ENCODE peak calls at places on chromosomes 4 and X, in nine cellular contexts. N, X, B, A, S, R, P, Y and F are unnamed samples.

GRCh38 chrX:45758319-45758718 is 557.6 kb upstream of the DIPK2B start:
- DNase-seq in N (no peak), X (peak; percentile 47), B (no peak), A (peak; percentile 86), S (peak; percentile 17), R (peak; percentile 17), P (no peak), Y (no peak), F (no peak)

GRCh38 chrX:34379891-34380290 is 247.8 kb upstream of the FAM47A start:
- DNase-seq in N (no peak), X (no peak), B (no peak), A (no peak), S (no peak), R (no peak), P (no peak), Y (no peak), F (no peak)

GRCh38 chr4:54063737-54064316 is 578 bp downstream of the CHIC2 start:
- DNase-seq in N (peak; percentile 35), X (peak; percentile 50), B (peak; percentile 22), A (peak; percentile 57), S (peak; percentile 41), R (peak; percentile 35), P (peak; percentile 39), Y (peak; percentile 80), F (peak; percentile 76)

GRCh38 chr4:24321637-24322036 is 262.7 kb downstream of the DHX15 start:
- DNase-seq in N (no peak), X (no peak), B (no peak), A (no peak), S (no peak), R (no peak), P (no peak), Y (no peak), F (no peak)

GRCh38 chr4:137387924-137388323 is 144.4 kb downstream of the PCDH18 start:
- DNase-seq in N (no peak), X (no peak), B (no peak), A (peak; percentile 59), S (no peak), R (no peak), P (no peak), Y (no peak), F (no peak)

GRCh38 chr4:74527049-74527448 is 82.1 kb downstream of the AREG start:
- DNase-seq in N (no peak), X (no peak), B (no peak), A (no peak), S (no peak), R (no peak), P (no peak), Y (no peak), F (no peak)

GRCh38 chrX:10017866-10018265 is 50.7 kb downstream of the CLDN34 start:
- DNase-seq in N (no peak), X (no peak), B (peak; percentile 52), A (peak; percentile 48), S (no peak), R (no peak), P (no peak), Y (no peak), F (peak; percentile 6)

GRCh38 chrX:10189317-10190268 is 32.8 kb downstream of the CLCN4 start:
- DNase-seq in N (peak; percentile 66), X (peak; percentile 69), B (peak; percentile 49), A (peak; percentile 67), S (peak; percentile 79), R (peak; percentile 59), P (peak; percentile 83), Y (no peak), F (peak; percentile 89)

GRCh38 chr4:174318829-174319764 is 35.4 kb downstream of the CEP44 start:
- DNase-seq in N (no peak), X (no peak), B (no peak), A (peak; percentile 45), S (no peak), R (no peak), P (no peak), Y (no peak), F (no peak)

GRCh38 chr4:120921456-120922389 is 803 bp downstream of the PRDM5 start:
- DNase-seq in N (peak; percentile 81), X (no peak), B (peak; percentile 46), A (peak; percentile 68), S (peak; percentile 73), R (peak; percentile 68), P (peak; percentile 59), Y (peak; percentile 86), F (peak; percentile 81)
- TF ChIP-seq POLR2A in N (peak; percentile 71), X (no peak), B (peak; percentile 46), A (peak; percentile 77), S (peak; percentile 51), R (peak; percentile 81), P (no peak), Y (no peak), F (no peak)

GRCh38 chr4:38209654-38210053 is 249.5 kb downstream of the PTTG2 start:
- DNase-seq in N (no peak), X (no peak), B (no peak), A (no peak), S (no peak), R (no peak), P (no peak), Y (no peak), F (no peak)

GRCh38 chr4:38207110-38207457 is 246.9 kb downstream of the PTTG2 start:
- DNase-seq in N (no peak), X (no peak), B (no peak), A (no peak), S (no peak), R (no peak), P (no peak), Y (no peak), F (no peak)

DNA sequence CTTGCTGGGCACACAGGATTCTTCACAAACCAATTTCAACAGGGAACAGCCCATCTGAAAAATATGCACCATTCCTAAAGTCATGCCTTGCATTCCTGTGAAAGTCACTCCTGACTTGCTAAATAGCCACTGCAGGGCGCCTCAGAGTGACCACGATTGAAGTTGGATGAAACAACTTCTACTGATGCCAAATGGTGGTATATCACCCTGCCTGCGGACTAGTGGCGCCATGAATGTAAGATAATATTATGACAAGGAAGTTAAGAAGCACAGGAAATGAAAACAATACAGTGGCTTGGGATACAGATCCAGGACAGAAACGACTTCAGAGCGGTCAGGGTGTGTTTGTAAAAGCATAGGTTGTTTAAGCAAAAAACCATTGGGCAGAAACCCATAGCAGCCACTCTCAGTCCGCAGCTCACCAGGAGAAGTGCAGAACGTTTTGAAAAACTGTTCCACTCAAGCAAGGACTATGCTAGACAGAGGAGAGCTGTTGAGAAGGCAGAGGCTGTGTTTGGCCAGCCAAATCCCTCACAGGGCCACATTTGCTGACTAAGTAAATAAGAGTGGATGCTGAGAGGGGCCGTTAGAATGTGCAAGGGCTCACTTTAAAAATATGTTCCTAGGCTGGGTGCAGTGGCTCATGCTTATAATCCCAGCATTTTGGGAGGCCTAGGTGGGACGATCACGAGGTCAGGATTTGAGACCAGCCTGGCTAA is 250.4 kb downstream of the PTTG2 start:
- DNase-seq in N (no peak), X (no peak), B (no peak), A (peak; percentile 56), S (no peak), R (no peak), P (no peak), Y (no peak), F (no peak)
- TF ChIP-seq POLR2A in N (no peak), X (no peak), B (no peak), A (no peak), S (no peak), R (no peak), P (no peak), Y (no peak), F (no peak)

GRCh38 chrX:74291964-74292891 is 11.8 kb upstream of the ZCCHC13 start:
- DNase-seq in N (peak; percentile 85), X (peak; percentile 85), B (peak; percentile 85), A (peak; percentile 88), S (peak; percentile 89), R (peak; percentile 90), P (peak; percentile 86), Y (peak; percentile 87), F (peak; percentile 95)
- TF ChIP-seq POLR2A in N (peak; percentile 61), X (peak; percentile 39), B (peak; percentile 61), A (peak; percentile 85), S (peak; percentile 53), R (peak; percentile 66), P (no peak), Y (no peak), F (peak; percentile 14)

GRCh38 chr4:133802741-133803140 is 398.8 kb downstream of the PABPC4L start:
- DNase-seq in N (no peak), X (no peak), B (no peak), A (peak; percentile 38), S (no peak), R (no peak), P (no peak), Y (no peak), F (no peak)
- TF ChIP-seq POLR2A in N (no peak), X (no peak), B (no peak), A (no peak), S (no peak), R (no peak), P (no peak), Y (no peak), F (no peak)

DNA sequence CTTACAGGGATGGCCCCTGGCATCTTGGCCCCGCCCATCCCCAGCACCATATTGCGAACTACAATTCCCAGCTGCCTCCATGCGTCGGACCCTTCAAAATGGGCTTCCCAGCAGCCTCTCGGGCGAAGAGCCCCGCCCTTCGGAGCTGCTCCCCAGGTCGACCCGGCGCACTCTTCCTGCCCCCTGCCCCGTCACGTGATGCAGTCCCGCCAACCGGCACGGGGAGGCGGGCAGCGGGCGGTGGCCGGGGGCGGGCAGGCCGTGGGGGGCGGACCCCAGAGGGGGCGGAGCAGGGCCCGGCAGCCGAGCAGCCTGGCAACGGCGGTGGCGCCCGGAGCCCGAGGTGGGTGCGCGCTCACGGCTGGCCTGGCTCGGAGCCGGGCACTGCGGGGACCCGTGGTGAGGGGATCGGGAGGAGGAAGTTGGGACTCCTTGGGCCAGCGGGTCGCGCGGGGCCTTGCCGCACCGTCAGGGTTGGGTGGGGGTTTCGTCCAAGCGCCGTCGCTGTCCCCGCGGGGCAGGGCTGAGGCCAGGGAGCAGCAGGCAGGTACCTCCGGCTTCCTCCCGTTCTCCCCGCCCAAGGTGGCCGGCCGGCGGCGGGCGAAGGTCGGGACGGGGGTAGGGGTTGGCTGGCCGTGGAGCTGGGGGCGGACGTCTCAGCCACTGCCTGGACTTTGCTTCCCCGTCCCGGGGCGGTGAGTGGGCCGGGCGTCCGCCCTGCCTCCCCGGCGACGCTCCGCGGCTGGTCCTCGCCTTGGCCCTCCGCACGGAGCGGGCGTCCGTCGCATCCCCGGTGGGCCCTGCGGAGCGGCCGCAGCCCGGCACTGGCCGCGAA is at the start of gene MTM1:
- DNase-seq in N (peak; percentile 95), X (peak; percentile 92), B (peak; percentile 91), A (peak; percentile 95), S (peak; percentile 95), R (peak; percentile 96), P (peak; percentile 92), Y (peak; percentile 93), F (peak; percentile 97)
- TF ChIP-seq POLR2A in N (peak; percentile 67), X (peak; percentile 70), B (peak; percentile 81), A (no peak), S (peak; percentile 81), R (peak; percentile 68), P (no peak), Y (no peak), F (peak; percentile 58)

GRCh38 chrX:7147978-7148824 is at the start of gene PUDP:
- DNase-seq in N (peak; percentile 84), X (peak; percentile 89), B (peak; percentile 71), A (peak; percentile 77), S (peak; percentile 92), R (peak; percentile 86), P (peak; percentile 95), Y (peak; percentile 79), F (peak; percentile 94)
- TF ChIP-seq POLR2A in N (peak; percentile 45), X (peak; percentile 27), B (peak; percentile 49), A (peak; percentile 64), S (peak; percentile 40), R (peak; percentile 46), P (no peak), Y (no peak), F (no peak)